ENCODE peak calls at places on chromosomes 13 and 19, in six cellular contexts. U is NCI-H1694 treated with DMSO at 0.1 percent for 48 hours, B is NCI-H1092 treated with DMSO at 0.1 percent for 48 hours, O is cardiac fibroblast, D is EH, A is T-helper 2 cell. N is an unnamed sample.

GRCh38 chr19:35986664-35987570 is 8.1 kb upstream of the SDHAF1 start:
- DNase-seq in D (peak), O (no peak), A (no peak), B (peak), U (peak), N (peak)

GRCh38 chr13:50994651-50995050 is 85.1 kb downstream of the RNASEH2B start:
- DNase-seq in U (peak), D (no peak), A (no peak), O (no peak), B (no peak), N (no peak)

GRCh38 chr13:79194272-79194671 is 211.8 kb downstream of the RBM26 start:
- DNase-seq in U (no peak), D (no peak), B (no peak), A (no peak), O (no peak), N (no peak)

GRCh38 chr13:36428083-36428482 is 4.2 kb upstream of the CCNA1 start:
- DNase-seq in O (peak), U (no peak), D (no peak), A (no peak), B (no peak), N (no peak)

GRCh38 chr13:66312312-66313087 is 917.6 kb downstream of the PCDH9 start:
- DNase-seq in B (peak), A (no peak), O (peak), U (peak), D (peak), N (no peak)

GRCh38 chr19:12946092-12946845 is 607 bp downstream of the RAD23A start:
- DNase-seq in O (peak), B (peak), A (peak), U (no peak), D (peak), N (peak)

GRCh38 chr13:89897681-89898080 is 1449.8 kb upstream of the MIR17HG start:
- DNase-seq in O (no peak), U (no peak), D (no peak), A (no peak), B (no peak), N (no peak)

GRCh38 chr19:10018786-10019185 is 5.5 kb downstream of the RDH8 start:
- DNase-seq in O (no peak), B (no peak), D (no peak), U (no peak), A (no peak), N (no peak)

GRCh38 chr13:29935309-29935981 is 85.0 kb upstream of the UBL3 start:
- DNase-seq in O (no peak), U (peak), D (no peak), A (peak), B (no peak), N (no peak)

GRCh38 chr19:19224852-19225494 is 13.2 kb downstream of the NCAN start:
- DNase-seq in A (peak), D (peak), U (no peak), B (no peak), O (peak), N (peak)

GRCh38 chr13:38042771-38043170 is 173.2 kb upstream of the TRPC4 start:
- DNase-seq in D (peak), A (no peak), U (no peak), B (no peak), O (peak), N (no peak)

GRCh38 chr13:24503376-24503690 is 9.2 kb downstream of the PARP4 start:
- DNase-seq in U (no peak), A (no peak), B (no peak), O (no peak), D (no peak), N (no peak)

GRCh38 chr13:70623260-70623659 is 515.0 kb upstream of the KLHL1 start:
- DNase-seq in U (peak), B (peak), D (no peak), A (no peak), O (peak), N (no peak)

GRCh38 chr19:46350029-46350757 is 3.3 kb downstream of the PPP5C start:
- DNase-seq in A (no peak), O (no peak), B (no peak), U (no peak), D (no peak), N (no peak)

GRCh38 chr13:50608357-50608756 is 235.1 kb downstream of the DLEU7 start:
- DNase-seq in O (no peak), A (no peak), B (no peak), D (no peak), U (no peak), N (no peak)

GRCh38 chr19:38617764-38618589 is at the start of gene MAP4K1:
- DNase-seq in D (no peak), B (no peak), U (no peak), O (no peak), A (peak), N (no peak)

GRCh38 chr13:58619396-58620113 is 988.0 kb downstream of the PCDH17 start:
- DNase-seq in A (no peak), D (no peak), B (peak), O (no peak), U (peak), N (peak)

GRCh38 chr19:56748443-56748842 is 76.9 kb upstream of the ZNF835 start:
- DNase-seq in A (no peak), U (peak), O (peak), B (no peak), D (no peak), N (peak)

GRCh38 chr13:39531646-39532045 is 71.3 kb downstream of the LHFPL6 start:
- DNase-seq in B (no peak), U (no peak), D (peak), O (peak), A (no peak), N (no peak)

GRCh38 chr19:6423499-6424189 is 967 bp downstream of the KHSRP start:
- DNase-seq in U (peak), A (no peak), O (peak), D (peak), B (no peak), N (peak)

GRCh38 chr13:23610966-23611486 is 40.8 kb downstream of the TNFRSF19 start:
- DNase-seq in B (peak), U (no peak), O (peak), D (peak), A (no peak), N (no peak)

GRCh38 chr19:43623889-43624670 is 4.7 kb upstream of the ZNF428 start:
- DNase-seq in A (no peak), O (no peak), D (no peak), B (no peak), U (no peak), N (peak)

GRCh38 chr19:34244611-34245299 is 9.6 kb upstream of the GARRE1 start:
- DNase-seq in D (peak), O (no peak), B (no peak), U (no peak), A (no peak), N (no peak)

GRCh38 chr19:52670046-52670445 is 31.9 kb upstream of the ZNF83 start:
- DNase-seq in O (no peak), A (no peak), D (no peak), U (no peak), B (no peak), N (peak)

GRCh38 chr19:47541507-47541906 is 26.6 kb upstream of the NAPA start:
- DNase-seq in D (no peak), A (no peak), U (no peak), B (no peak), O (peak), N (no peak)

GRCh38 chr19:28633223-28634030 is 579.5 kb downstream of the UQCRFS1 start:
- DNase-seq in U (peak), D (peak), O (peak), B (peak), A (no peak), N (peak)

GRCh38 chr13:53112522-53112921 is 83.9 kb downstream of the OLFM4 start:
- DNase-seq in D (no peak), B (peak), O (no peak), A (no peak), U (no peak), N (no peak)

GRCh38 chr13:37194428-37194861 is 89.0 kb upstream of the CSNK1A1L start:
- DNase-seq in A (no peak), O (peak), B (peak), U (no peak), D (peak), N (no peak)